ENCODE peak calls at places on chromosomes 11 and 22, in six cellular contexts. A is SJSA1, H is Karpas-422, U is left ventricle myocardium inferior, O is mucosa of descending colon, K is PC-3. B is an unnamed sample.

GRCh38 chr11:15453211-15453715 is 338.5 kb downstream of the INSC start:
- DNase-seq in U (no peak), A (no peak), K (no peak), O (no peak), H (no peak), B (no peak)

GRCh38 chr22:42949159-42949558 is 65.8 kb downstream of the PACSIN2 start:
- DNase-seq in O (no peak), H (no peak), K (peak; percentile 51), U (no peak), A (no peak), B (no peak)

GRCh38 chr22:46390105-46390651 is 54.7 kb downstream of the TRMU start:
- DNase-seq in O (no peak), A (no peak), K (no peak), H (no peak), U (no peak), B (no peak)

GRCh38 chr11:118241191-118242098 is 10.7 kb downstream of the MPZL3 start:
- DNase-seq in U (no peak), O (peak; percentile 59), K (peak; percentile 98), A (no peak), H (no peak), B (peak; percentile 91)

GRCh38 chr11:63243533-63243932 is at the start of gene SLC22A25:
- DNase-seq in A (no peak), H (peak; percentile 37), K (no peak), U (no peak), O (no peak), B (no peak)

GRCh38 chr11:116814502-116814901 is 8.6 kb downstream of the APOA4 start:
- DNase-seq in U (no peak), H (no peak), O (no peak), K (no peak), A (no peak), B (no peak)

GRCh38 chr11:111429066-111429506 is 50.0 kb upstream of the POU2AF1 start:
- DNase-seq in H (peak; percentile 100), K (peak; percentile 66), O (peak; percentile 86), A (no peak), U (peak; percentile 26), B (peak; percentile 76)

GRCh38 chr22:29263791-29264216 is 4.0 kb downstream of the RHBDD3 start:
- DNase-seq in H (no peak), U (no peak), O (no peak), A (no peak), K (no peak), B (no peak)

GRCh38 chr11:2206291-2206690 is 34.7 kb upstream of the TH start:
- DNase-seq in K (no peak), A (no peak), U (peak; percentile 2), O (no peak), H (no peak), B (no peak)

GRCh38 chr22:24578355-24579241 is 14.3 kb downstream of the LRRC75B start:
- DNase-seq in U (no peak), K (peak; percentile 13), H (no peak), A (no peak), O (peak; percentile 71), B (peak; percentile 89)

GRCh38 chr11:9525116-9525515 is 48.4 kb upstream of the WEE1 start:
- DNase-seq in K (no peak), O (no peak), U (no peak), H (no peak), A (no peak), B (peak; percentile 66)

GRCh38 chr11:11218287-11218986 is 134.6 kb downstream of the CSNK2A3 start:
- DNase-seq in A (no peak), K (peak; percentile 20), H (no peak), O (peak; percentile 30), U (peak; percentile 74), B (peak; percentile 74)

GRCh38 chr11:28820296-28820989 is 712.3 kb downstream of the METTL15 start:
- DNase-seq in K (no peak), O (no peak), U (no peak), A (no peak), H (no peak), B (no peak)
- H3K4me1 ChIP-seq in K (peaks cover 7% of the 10 kb centered on the region), O (no peaks in the 10 kb centered on the region), U (no peaks in the 10 kb centered on the region), A (no peaks in the 10 kb centered on the region), H (no peaks in the 10 kb centered on the region), B (no peaks in the 10 kb centered on the region)

DNA sequence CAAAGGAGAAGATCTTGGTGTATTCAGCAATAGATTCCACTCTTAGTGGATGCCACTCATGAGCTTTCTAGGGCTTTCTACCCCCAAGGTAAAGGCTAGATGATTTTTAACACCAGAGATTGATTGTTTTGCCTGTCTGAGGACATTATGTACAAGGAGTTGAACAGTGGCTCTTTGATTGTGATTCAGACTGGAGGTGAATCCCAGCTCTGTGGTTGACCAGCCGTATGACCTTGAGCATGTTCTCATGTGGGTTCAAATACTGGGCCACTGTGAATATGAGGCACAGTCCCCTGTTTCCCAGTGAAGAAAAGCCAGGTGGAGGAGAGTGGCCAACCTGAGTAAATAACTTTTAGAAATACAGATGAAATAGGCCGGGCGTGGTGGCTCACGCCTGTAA is 24.0 kb upstream of the PARVB start:
- DNase-seq in H (no peak), O (no peak), U (no peak), A (no peak), K (no peak), B (no peak)
- H3K36me3 ChIP-seq in H (peaks cover 36% of the 10 kb centered on the region), O (peaks cover 3% of the 10 kb centered on the region), U (peaks cover 27% of the 10 kb centered on the region), A (peaks cover 42% of the 10 kb centered on the region), K (peaks cover 5% of the 10 kb centered on the region), B (peaks cover 7% of the 10 kb centered on the region)

GRCh38 chr11:65953471-65953870 is 8.1 kb upstream of the SART1 start:
- DNase-seq in O (no peak), A (no peak), K (no peak), U (no peak), H (no peak), B (no peak)
- H3K4me1 ChIP-seq in O (peaks cover 4% of the 10 kb centered on the region), A (no peaks in the 10 kb centered on the region), K (no peaks in the 10 kb centered on the region), U (no peaks in the 10 kb centered on the region), H (no peaks in the 10 kb centered on the region), B (no peaks in the 10 kb centered on the region)

DNA sequence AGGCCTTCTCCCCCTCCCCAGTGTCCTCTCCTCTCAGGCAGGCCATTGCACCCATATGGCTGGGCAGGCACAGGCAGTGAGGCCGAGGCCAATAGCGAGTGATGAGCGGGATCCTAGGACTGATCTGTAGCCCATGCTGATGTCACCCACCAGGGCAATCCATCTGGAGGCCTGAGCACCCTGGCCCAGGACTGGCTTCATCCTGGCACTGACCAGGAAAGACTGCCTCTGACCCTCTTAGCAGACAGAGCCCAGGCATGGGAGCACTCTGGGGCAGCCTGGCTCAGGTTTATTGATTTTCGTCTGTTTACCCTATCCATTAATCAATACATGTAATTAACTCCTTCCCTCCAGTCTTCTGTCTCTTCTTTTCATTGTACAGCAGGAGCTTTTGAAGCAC is 5.1 kb upstream of the TIRAP start:
- DNase-seq in U (no peak), A (no peak), H (no peak), K (no peak), O (no peak), B (no peak)
- H3K36me3 ChIP-seq in U (peaks cover 51% of the 10 kb centered on the region), A (no peaks in the 10 kb centered on the region), H (no peaks in the 10 kb centered on the region), K (peaks cover 45% of the 10 kb centered on the region), O (no peaks in the 10 kb centered on the region), B (no peaks in the 10 kb centered on the region)